ENCODE peak calls at places on chromosomes 16 and 17, in nine cellular contexts. R is T-helper 17 cell, P is breast epithelium, Z is body of pancreas, H is lung, E is transverse colon, X is fibroblast of lung, Q is aorta, K is AG04450. I is an unnamed sample. For H3K9me3, the result is how much of the 10 kb centered on the place peaks cover.

GRCh38 chr16:56801762-56802161 is 63.2 kb upstream of the SLC12A3 start:
- DNase-seq in E (no peak), H (no peak), K (no peak), P (no peak), Z (no peak), R (no peak), Q (no peak), X (no peak), I (no peak)

GRCh38 chr16:10490141-10490540 is 90.3 kb downstream of the EMP2 start:
- DNase-seq in P (no peak), E (no peak), Z (no peak), R (no peak), K (no peak), X (no peak), Q (no peak), H (no peak), I (no peak)

GRCh38 chr16:9480503-9480902 is 389.1 kb downstream of the HAPSTR1 start:
- DNase-seq in Q (no peak), H (no peak), K (no peak), X (no peak), P (no peak), R (no peak), E (no peak), Z (no peak), I (no peak)

GRCh38 chr17:4585203-4585939 is 1.0 kb downstream of the SMTNL2 start:
- DNase-seq in Q (peak), K (no peak), Z (no peak), X (no peak), E (no peak), R (no peak), H (no peak), P (no peak), I (no peak)

GRCh38 chr17:66302761-66303626 is 581 bp downstream of the PRKCA start:
- DNase-seq in Z (peak), H (peak), R (peak), E (peak), P (peak), X (peak), K (no peak), Q (peak), I (peak)

GRCh38 chr16:3949946-3950342 is 69.4 kb upstream of the CREBBP start:
- DNase-seq in H (no peak), Q (no peak), Z (no peak), P (no peak), X (no peak), R (no peak), E (no peak), K (no peak), I (no peak)

GRCh38 chr16:30184430-30185140 is 1.2 kb downstream of the CORO1A start:
- DNase-seq in Q (peak), H (peak), P (no peak), K (no peak), R (peak), X (no peak), E (peak), Z (peak), I (peak)

GRCh38 chr17:17141860-17142552 is 64.1 kb downstream of the PLD6 start:
- DNase-seq in P (peak), H (no peak), Q (no peak), R (peak), X (peak), Z (no peak), K (no peak), E (no peak), I (peak)

GRCh38 chr16:30787613-30788378 is 791 bp upstream of the ZNF629 start:
- DNase-seq in E (no peak), K (no peak), Z (no peak), H (no peak), P (no peak), X (no peak), Q (no peak), R (no peak), I (no peak)

GRCh38 chr16:5065813-5066212 is at the start of gene C16orf89:
- DNase-seq in X (no peak), Q (peak), Z (no peak), E (no peak), R (no peak), P (no peak), H (peak), K (no peak), I (no peak)

GRCh38 chr16:5870886-5871715 is 773.5 kb upstream of the EEF2KMT start:
- DNase-seq in Q (no peak), K (no peak), E (no peak), Z (no peak), P (no peak), X (no peak), R (no peak), H (no peak), I (no peak)

GRCh38 chr16:67207116-67207856 is 8.4 kb downstream of the ELMO3 start:
- DNase-seq in Z (no peak), H (no peak), X (no peak), K (no peak), R (no peak), E (no peak), Q (no peak), P (no peak), I (no peak)

GRCh38 chr17:30405161-30405560 is 26.4 kb downstream of the CPD start:
- DNase-seq in Q (no peak), H (no peak), K (no peak), Z (no peak), X (no peak), P (no peak), R (no peak), E (no peak), I (no peak)

GRCh38 chr16:51636913-51637743 is 486.1 kb upstream of the SALL1 start:
- DNase-seq in Q (no peak), Z (no peak), E (no peak), P (no peak), R (no peak), X (no peak), H (no peak), K (no peak), I (no peak)

GRCh38 chr16:56743840-56744239 is 13.9 kb downstream of the NUP93 start:
- DNase-seq in E (no peak), Z (no peak), X (peak), Q (no peak), P (no peak), K (no peak), R (no peak), H (no peak), I (peak)

GRCh38 chr17:63601439-63602371 is 1.0 kb downstream of the TACO1 start:
- DNase-seq in X (peak), P (no peak), K (no peak), E (peak), Q (no peak), R (no peak), H (no peak), Z (peak), I (no peak)

GRCh38 chr17:80362428-80363119 is 52.4 kb upstream of the ENDOV start:
- DNase-seq in K (no peak), Z (peak), R (no peak), Q (peak), X (peak), H (no peak), E (no peak), P (no peak), I (peak)

GRCh38 chr16:73154063-73154870 is 106.3 kb upstream of the ZFHX3 start:
- DNase-seq in H (no peak), K (no peak), Q (no peak), Z (peak), R (no peak), P (no peak), X (no peak), E (no peak), I (peak)

GRCh38 chr17:5921919-5922318 is 148.3 kb upstream of the WSCD1 start:
- DNase-seq in X (no peak), R (no peak), Z (no peak), E (no peak), H (no peak), K (no peak), P (no peak), Q (no peak), I (no peak)

GRCh38 chr16:460787-461186 is 35.3 kb downstream of the RAB11FIP3 start:
- DNase-seq in E (no peak), X (no peak), H (no peak), K (no peak), Z (no peak), P (no peak), Q (no peak), R (no peak), I (no peak)

GRCh38 chr17:9666461-9667050 is 21.2 kb downstream of the USP43 start:
- DNase-seq in K (no peak), Z (no peak), Q (no peak), X (no peak), H (no peak), R (no peak), P (no peak), E (no peak), I (no peak)

GRCh38 chr17:34319087-34319486 is at the start of gene CCL8:
- DNase-seq in K (no peak), R (no peak), H (no peak), P (no peak), Z (no peak), E (no peak), X (peak), Q (no peak), I (no peak)

GRCh38 chr16:73126453-73126853 is 78.5 kb upstream of the ZFHX3 start:
- DNase-seq in Q (no peak), E (no peak), Z (peak), K (no peak), X (peak), H (peak), P (peak), R (no peak), I (no peak)

GRCh38 chr16:87728026-87728425 is 37.8 kb downstream of the KLHDC4 start:
- DNase-seq in Z (no peak), X (peak), P (no peak), R (no peak), Q (no peak), H (no peak), E (no peak), K (no peak), I (no peak)

GRCh38 chr17:48439473-48439872 is 9.5 kb upstream of the SKAP1 start:
- DNase-seq in Z (no peak), Q (no peak), X (no peak), R (no peak), H (no peak), E (no peak), P (no peak), K (no peak), I (no peak)

GRCh38 chr17:57143919-57144318 is 58.9 kb downstream of the AKAP1 start:
- DNase-seq in R (no peak), Q (no peak), P (no peak), K (no peak), H (no peak), Z (no peak), X (no peak), E (no peak), I (no peak)

GRCh38 chr17:69441179-69441578 is 26.7 kb downstream of the MAP2K6 start:
- DNase-seq in Q (no peak), X (no peak), P (no peak), Z (no peak), H (no peak), R (no peak), K (no peak), E (no peak), I (no peak)

GRCh38 chr17:79826210-79826680 is 13.0 kb downstream of the CBX4 start:
- DNase-seq in R (no peak), P (no peak), E (no peak), Q (no peak), Z (no peak), K (no peak), X (no peak), H (no peak), I (peak)

GRCh38 chr16:24975428-24975889 is 39.7 kb downstream of the ARHGAP17 start:
- DNase-seq in R (no peak), Q (no peak), H (no peak), X (no peak), P (no peak), K (no peak), E (no peak), Z (no peak), I (no peak)

GRCh38 chr16:49023095-49023494 is 258.5 kb downstream of the CBLN1 start:
- DNase-seq in X (peak), Z (peak), K (no peak), R (no peak), P (no peak), E (no peak), H (no peak), Q (no peak), I (no peak)

GRCh38 chr17:42675984-42676423 is 790 bp downstream of the PLEKHH3 start:
- DNase-seq in Z (peak), Q (peak), K (no peak), H (no peak), R (no peak), P (peak), E (peak), X (peak), I (peak)

GRCh38 chr16:642189-643049 is 791 bp downstream of the MCRIP2 start:
- DNase-seq in X (no peak), K (no peak), E (peak), P (no peak), H (peak), Z (peak), Q (no peak), R (no peak), I (peak)

GRCh38 chr17:22707626-22708025 is 1015.3 kb downstream of the KCNJ18 start:
- DNase-seq in Z (no peak), H (no peak), X (no peak), P (no peak), Q (no peak), K (no peak), E (no peak), R (no peak), I (no peak)
- H3K9me3 ChIP-seq in Z (under half), H (under half), X (under half), P (under half), Q (under half), K (half or more), E (under half), R (under half), I (under half)

DNA sequence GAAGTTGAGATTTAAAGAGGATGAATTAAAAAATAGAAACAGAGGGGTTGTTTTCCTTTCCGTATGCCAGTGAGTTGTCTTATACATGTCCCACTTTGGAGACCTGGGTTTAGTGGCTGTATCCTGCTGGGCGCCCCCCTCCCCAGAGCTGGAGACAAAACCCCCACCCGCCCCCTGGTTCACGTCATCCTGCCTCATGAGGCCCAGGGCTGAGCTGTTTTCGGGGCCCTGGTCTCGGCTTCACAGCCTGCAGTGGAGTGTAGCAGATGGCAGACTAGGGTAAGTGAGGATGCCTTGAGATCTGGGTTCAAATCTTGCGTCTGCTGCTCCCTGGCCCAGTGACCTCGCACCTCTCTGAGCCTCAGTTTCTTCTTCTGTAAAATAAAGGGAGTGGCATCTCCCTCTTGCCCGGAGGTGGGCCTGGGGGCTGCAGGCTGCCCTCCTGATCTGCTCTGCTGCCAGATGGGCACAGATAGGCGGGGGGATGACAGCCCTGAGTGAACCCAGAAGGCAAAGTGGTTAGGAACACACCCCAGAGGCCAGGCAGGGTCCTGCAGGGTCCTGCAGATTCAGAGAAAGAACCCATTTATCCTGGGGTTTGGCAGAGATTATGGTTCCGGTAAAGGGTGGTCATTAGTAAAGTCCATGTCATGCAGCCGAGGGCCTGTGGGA is 45.1 kb downstream of the SOCS3 start:
- DNase-seq in E (no peak), P (no peak), X (no peak), K (no peak), Q (no peak), Z (no peak), R (no peak), H (no peak), I (no peak)
- H3K9me3 ChIP-seq in E (under half), P (under half), X (under half), K (under half), Q (under half), Z (under half), R (under half), H (under half), I (under half)

GRCh38 chr17:72826602-72827001 is 265.9 kb downstream of the SLC39A11 start:
- DNase-seq in Z (no peak), R (no peak), E (no peak), H (no peak), Q (no peak), P (no peak), K (no peak), X (peak), I (no peak)

GRCh38 chr17:72822358-72823023 is 270.0 kb downstream of the SLC39A11 start:
- DNase-seq in P (no peak), Z (peak), K (no peak), X (no peak), R (no peak), Q (no peak), H (no peak), E (no peak), I (no peak)

DNA sequence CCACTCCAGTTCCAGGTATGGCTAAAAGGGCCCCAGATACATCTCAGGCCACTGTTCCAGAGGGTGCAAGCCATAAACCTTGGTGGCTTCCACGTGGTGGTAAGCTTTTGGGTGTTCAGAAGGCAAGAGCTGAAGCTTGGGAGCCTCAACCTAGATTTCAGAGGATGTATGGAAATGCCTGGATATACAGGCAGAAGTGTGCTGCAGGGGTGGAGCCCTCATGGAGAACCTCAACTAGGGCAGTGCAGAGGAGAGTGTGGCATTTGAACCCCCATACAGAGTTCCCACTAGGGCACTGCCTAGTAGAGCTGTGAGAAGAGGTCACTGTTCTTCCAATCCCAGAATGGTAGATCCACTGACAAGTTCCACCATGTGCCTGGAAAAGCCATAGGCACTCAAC is 267.3 kb downstream of the SLC39A11 start:
- DNase-seq in E (no peak), Z (no peak), H (no peak), P (no peak), R (no peak), Q (no peak), K (no peak), X (no peak), I (no peak)
- H3K9me3 ChIP-seq in E (under half), Z (under half), H (under half), P (under half), R (under half), Q (under half), K (under half), X (under half), I (under half)

GRCh38 chr16:35131429-35131828 is 1672.0 kb downstream of the TP53TG3F start:
- DNase-seq in X (no peak), Z (no peak), E (no peak), P (no peak), K (no peak), Q (no peak), R (no peak), H (no peak), I (no peak)
- H3K9me3 ChIP-seq in X (under half), Z (under half), E (under half), P (under half), K (under half), Q (under half), R (under half), H (under half), I (under half)

GRCh38 chr16:71453051-71453450 is 9.0 kb downstream of the ZNF23 start:
- DNase-seq in Q (no peak), H (no peak), X (no peak), P (no peak), Z (no peak), R (no peak), K (no peak), E (no peak), I (no peak)
- H3K9me3 ChIP-seq in Q (under half), H (under half), X (under half), P (half or more), Z (under half), R (under half), K (half or more), E (under half), I (under half)

DNA sequence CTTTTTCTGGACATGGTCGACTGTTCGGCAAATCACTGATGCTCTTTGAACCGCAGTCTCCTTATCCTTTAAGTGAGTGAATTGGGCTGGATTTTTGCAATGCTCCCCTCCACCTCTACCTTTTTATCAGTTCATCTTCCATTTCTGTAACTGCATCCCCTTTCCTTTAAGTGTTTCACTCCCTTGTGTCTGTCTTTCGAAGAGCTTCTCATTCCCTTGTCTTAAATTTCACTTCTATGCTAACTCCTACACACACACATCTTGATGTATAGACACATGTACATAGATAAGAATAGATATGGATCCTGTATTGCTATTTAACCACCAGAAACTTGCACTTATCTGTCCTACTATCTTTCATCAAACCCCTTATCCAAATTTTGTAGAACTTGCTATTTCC is 250.7 kb downstream of the PHKB start:
- DNase-seq in H (no peak), Z (no peak), P (no peak), X (no peak), K (no peak), E (no peak), Q (no peak), R (no peak), I (no peak)
- H3K9me3 ChIP-seq in H (under half), Z (under half), P (under half), X (under half), K (under half), E (under half), Q (under half), R (under half), I (under half)

DNA sequence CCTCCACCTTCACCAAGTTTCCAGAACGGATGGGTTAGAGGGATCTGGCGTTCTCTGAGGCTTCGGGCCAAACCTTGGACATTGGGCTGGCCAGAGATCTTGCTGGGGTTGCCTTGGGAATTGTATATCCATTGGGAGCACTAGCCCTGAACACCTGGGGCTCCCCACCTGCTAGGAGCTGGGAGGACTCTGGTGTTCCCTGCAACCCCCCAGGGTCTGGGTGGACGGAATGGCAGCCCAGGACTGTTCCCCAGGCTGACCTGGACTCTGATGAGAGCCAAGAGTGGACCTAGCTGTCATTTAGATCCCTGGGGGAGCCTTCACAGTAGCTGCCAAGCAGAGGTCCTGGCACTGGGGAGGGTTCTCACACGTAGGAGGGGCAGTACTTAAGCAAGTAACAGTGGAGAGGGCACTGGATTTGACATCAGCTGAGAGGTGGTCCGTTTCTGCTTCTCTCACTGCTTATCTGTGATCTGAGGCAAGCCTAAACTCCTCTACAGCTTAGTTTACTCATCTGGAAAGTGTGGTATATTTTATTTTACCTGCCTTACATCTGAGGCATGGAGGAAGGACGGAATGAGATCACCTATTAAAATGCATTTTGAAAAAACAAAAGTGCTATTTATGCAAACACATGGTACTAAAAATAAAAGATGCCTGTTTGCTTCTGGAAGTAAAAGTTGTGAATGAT is 11.7 kb downstream of the SOCS3 start:
- DNase-seq in R (no peak), H (no peak), E (no peak), X (no peak), K (no peak), Z (no peak), Q (no peak), P (no peak), I (no peak)
- H3K9me3 ChIP-seq in R (under half), H (under half), E (under half), X (under half), K (under half), Z (under half), Q (under half), P (under half), I (under half)

I was measured in adrenal gland.